ENCODE peak calls at places on chromosomes 2 and 18, in ten cellular contexts. One of them, this sample, is unnamed.

GRCh38 chr2:241848761-241849615 is 9.7 kb downstream of the PDCD1 start:
- DNase-seq in progenitor cell of endocrine pancreas: no peak
- DNase-seq in left ventricle myocardium inferior: no peak
- DNase-seq in mesendoderm: no peak
- DNase-seq in ecto neural progenitor cell: no peak
- DNase-seq in effector CD4-positive, alpha-beta T cell: no peak
- DNase-seq in right cardiac atrium: peak
- DNase-seq in GM19239: no peak
- DNase-seq in AG08395: no peak
- DNase-seq in stimulated activated CD8-positive, alpha-beta memory T cell treated with anti-CD3 and anti-CD28 coated beads, Interleukin-12 subunit alpha, Interleukin-12 subunit beta, amount 100 ng/mL, for 1 hour: no peak
- DNase-seq in this sample: no peak

GRCh38 chr18:11042247-11042646 is 107.1 kb downstream of the PIEZO2 start:
- DNase-seq in progenitor cell of endocrine pancreas: no peak
- DNase-seq in left ventricle myocardium inferior: no peak
- DNase-seq in mesendoderm: no peak
- DNase-seq in ecto neural progenitor cell: no peak
- DNase-seq in effector CD4-positive, alpha-beta T cell: no peak
- DNase-seq in right cardiac atrium: no peak
- DNase-seq in GM19239: no peak
- DNase-seq in AG08395: no peak
- DNase-seq in stimulated activated CD8-positive, alpha-beta memory T cell treated with anti-CD3 and anti-CD28 coated beads, Interleukin-12 subunit alpha, Interleukin-12 subunit beta, amount 100 ng/mL, for 1 hour: no peak
- DNase-seq in this sample: no peak

GRCh38 chr2:240431663-240432424 is 3.6 kb upstream of the GPC1 start:
- DNase-seq in progenitor cell of endocrine pancreas: no peak
- DNase-seq in left ventricle myocardium inferior: peak
- DNase-seq in mesendoderm: no peak
- DNase-seq in ecto neural progenitor cell: peak
- DNase-seq in effector CD4-positive, alpha-beta T cell: peak
- DNase-seq in right cardiac atrium: peak
- DNase-seq in GM19239: no peak
- DNase-seq in AG08395: no peak
- DNase-seq in stimulated activated CD8-positive, alpha-beta memory T cell treated with anti-CD3 and anti-CD28 coated beads, Interleukin-12 subunit alpha, Interleukin-12 subunit beta, amount 100 ng/mL, for 1 hour: no peak
- DNase-seq in this sample: no peak

GRCh38 chr2:182144780-182145170 is 159.1 kb downstream of the PPP1R1C start:
- DNase-seq in progenitor cell of endocrine pancreas: no peak
- DNase-seq in left ventricle myocardium inferior: peak
- DNase-seq in mesendoderm: peak
- DNase-seq in ecto neural progenitor cell: no peak
- DNase-seq in effector CD4-positive, alpha-beta T cell: no peak
- DNase-seq in right cardiac atrium: peak
- DNase-seq in GM19239: no peak
- DNase-seq in AG08395: peak
- DNase-seq in stimulated activated CD8-positive, alpha-beta memory T cell treated with anti-CD3 and anti-CD28 coated beads, Interleukin-12 subunit alpha, Interleukin-12 subunit beta, amount 100 ng/mL, for 1 hour: no peak
- DNase-seq in this sample: no peak

GRCh38 chr2:189552991-189553404 is 27.6 kb downstream of the SLC40A1 start:
- DNase-seq in progenitor cell of endocrine pancreas: no peak
- DNase-seq in left ventricle myocardium inferior: no peak
- DNase-seq in mesendoderm: peak
- DNase-seq in ecto neural progenitor cell: no peak
- DNase-seq in effector CD4-positive, alpha-beta T cell: no peak
- DNase-seq in right cardiac atrium: no peak
- DNase-seq in GM19239: no peak
- DNase-seq in AG08395: no peak
- DNase-seq in stimulated activated CD8-positive, alpha-beta memory T cell treated with anti-CD3 and anti-CD28 coated beads, Interleukin-12 subunit alpha, Interleukin-12 subunit beta, amount 100 ng/mL, for 1 hour: no peak
- DNase-seq in this sample: no peak

GRCh38 chr2:237257471-237257951 is 156.5 kb downstream of the COL6A3 start:
- DNase-seq in progenitor cell of endocrine pancreas: no peak
- DNase-seq in left ventricle myocardium inferior: peak
- DNase-seq in mesendoderm: no peak
- DNase-seq in ecto neural progenitor cell: no peak
- DNase-seq in effector CD4-positive, alpha-beta T cell: no peak
- DNase-seq in right cardiac atrium: peak
- DNase-seq in GM19239: no peak
- DNase-seq in AG08395: peak
- DNase-seq in stimulated activated CD8-positive, alpha-beta memory T cell treated with anti-CD3 and anti-CD28 coated beads, Interleukin-12 subunit alpha, Interleukin-12 subunit beta, amount 100 ng/mL, for 1 hour: no peak
- DNase-seq in this sample: no peak

GRCh38 chr2:129708221-129708967 is 271.1 kb upstream of the RAB6C start:
- DNase-seq in progenitor cell of endocrine pancreas: no peak
- DNase-seq in left ventricle myocardium inferior: no peak
- DNase-seq in mesendoderm: no peak
- DNase-seq in ecto neural progenitor cell: no peak
- DNase-seq in effector CD4-positive, alpha-beta T cell: no peak
- DNase-seq in right cardiac atrium: no peak
- DNase-seq in GM19239: no peak
- DNase-seq in AG08395: no peak
- DNase-seq in stimulated activated CD8-positive, alpha-beta memory T cell treated with anti-CD3 and anti-CD28 coated beads, Interleukin-12 subunit alpha, Interleukin-12 subunit beta, amount 100 ng/mL, for 1 hour: no peak
- DNase-seq in this sample: no peak

GRCh38 chr2:84851876-84852275 is 29.0 kb downstream of the TRABD2A start:
- DNase-seq in progenitor cell of endocrine pancreas: no peak
- DNase-seq in left ventricle myocardium inferior: no peak
- DNase-seq in mesendoderm: no peak
- DNase-seq in ecto neural progenitor cell: no peak
- DNase-seq in effector CD4-positive, alpha-beta T cell: no peak
- DNase-seq in right cardiac atrium: no peak
- DNase-seq in GM19239: no peak
- DNase-seq in AG08395: no peak
- DNase-seq in stimulated activated CD8-positive, alpha-beta memory T cell treated with anti-CD3 and anti-CD28 coated beads, Interleukin-12 subunit alpha, Interleukin-12 subunit beta, amount 100 ng/mL, for 1 hour: no peak
- DNase-seq in this sample: no peak

GRCh38 chr2:59622599-59623308 is 930.7 kb downstream of the BCL11A start:
- DNase-seq in progenitor cell of endocrine pancreas: no peak
- DNase-seq in left ventricle myocardium inferior: no peak
- DNase-seq in mesendoderm: no peak
- DNase-seq in ecto neural progenitor cell: no peak
- DNase-seq in effector CD4-positive, alpha-beta T cell: no peak
- DNase-seq in right cardiac atrium: no peak
- DNase-seq in GM19239: no peak
- DNase-seq in AG08395: no peak
- DNase-seq in stimulated activated CD8-positive, alpha-beta memory T cell treated with anti-CD3 and anti-CD28 coated beads, Interleukin-12 subunit alpha, Interleukin-12 subunit beta, amount 100 ng/mL, for 1 hour: no peak
- DNase-seq in this sample: no peak

GRCh38 chr2:202091476-202091875 is 18.4 kb downstream of the KIAA2012 start:
- DNase-seq in progenitor cell of endocrine pancreas: no peak
- DNase-seq in left ventricle myocardium inferior: no peak
- DNase-seq in mesendoderm: no peak
- DNase-seq in ecto neural progenitor cell: no peak
- DNase-seq in effector CD4-positive, alpha-beta T cell: no peak
- DNase-seq in right cardiac atrium: peak
- DNase-seq in GM19239: no peak
- DNase-seq in AG08395: no peak
- DNase-seq in stimulated activated CD8-positive, alpha-beta memory T cell treated with anti-CD3 and anti-CD28 coated beads, Interleukin-12 subunit alpha, Interleukin-12 subunit beta, amount 100 ng/mL, for 1 hour: no peak
- DNase-seq in this sample: no peak

GRCh38 chr18:62485684-62486083 is 37.1 kb upstream of the ZCCHC2 start:
- DNase-seq in progenitor cell of endocrine pancreas: no peak
- DNase-seq in left ventricle myocardium inferior: no peak
- DNase-seq in mesendoderm: peak
- DNase-seq in ecto neural progenitor cell: no peak
- DNase-seq in effector CD4-positive, alpha-beta T cell: no peak
- DNase-seq in right cardiac atrium: no peak
- DNase-seq in GM19239: no peak
- DNase-seq in AG08395: peak
- DNase-seq in stimulated activated CD8-positive, alpha-beta memory T cell treated with anti-CD3 and anti-CD28 coated beads, Interleukin-12 subunit alpha, Interleukin-12 subunit beta, amount 100 ng/mL, for 1 hour: no peak
- DNase-seq in this sample: no peak